ENCODE peak calls at places on chromosomes 5 and 9, in five cellular contexts. H is IMR-90; J is kidney; D is CD4-positive, alpha-beta memory T cell; O is tibial artery. M is an unnamed sample.

GRCh38 chr5:164188733-164189148 is 683.3 kb downstream of the MAT2B start:
- DNase-seq in H (no peak), J (no peak), D (no peak), O (no peak), M (peak; percentile 4)

GRCh38 chr5:172278356-172278755 is 5.2 kb downstream of the UBTD2 start:
- DNase-seq in H (no peak), J (no peak), D (no peak), O (no peak), M (no peak)

GRCh38 chr9:125759812-125760134 is 12.6 kb downstream of the PBX3 start:
- DNase-seq in H (no peak), J (no peak), D (no peak), O (no peak), M (no peak)

GRCh38 chr9:135512241-135512603 is 9.0 kb upstream of the LCN1 start:
- DNase-seq in H (no peak), J (no peak), D (no peak), O (no peak), M (peak; percentile 43)

GRCh38 chr5:179242676-179243075 is 102.6 kb downstream of the ADAMTS2 start:
- DNase-seq in H (no peak), J (no peak), D (no peak), O (no peak), M (no peak)

GRCh38 chr9:70040506-70040905 is 3.1 kb upstream of the MAMDC2 start:
- DNase-seq in H (no peak), J (no peak), D (no peak), O (no peak), M (no peak)

GRCh38 chr5:157247267-157247666 is 18.7 kb upstream of the CYFIP2 start:
- DNase-seq in H (no peak), J (no peak), D (no peak), O (no peak), M (no peak)

GRCh38 chr9:110750272-110750671 is 81.7 kb downstream of the MUSK start:
- DNase-seq in H (no peak), J (peak; percentile 77), D (no peak), O (peak; percentile 83), M (no peak)

GRCh38 chr9:128771094-128771721 is 519 bp downstream of the ZER1 start:
- DNase-seq in H (peak; percentile 12), J (no peak), D (no peak), O (no peak), M (peak; percentile 72)

GRCh38 chr9:16180546-16180945 is 627.7 kb downstream of the CCDC171 start:
- DNase-seq in H (peak; percentile 51), J (no peak), D (no peak), O (no peak), M (no peak)

GRCh38 chr9:90326219-90326618 is 316.4 kb downstream of the DIRAS2 start:
- DNase-seq in H (peak; percentile 37), J (no peak), D (no peak), O (no peak), M (peak; percentile 5)

GRCh38 chr5:145738227-145738626 is 96.9 kb downstream of the PRELID2 start:
- DNase-seq in H (no peak), J (no peak), D (no peak), O (no peak), M (no peak)

GRCh38 chr5:140259509-140259908 is 43.4 kb downstream of the PFDN1 start:
- DNase-seq in H (no peak), J (no peak), D (peak; percentile 33), O (no peak), M (no peak)

GRCh38 chr5:14296533-14297331 is 153.6 kb downstream of the TRIO start:
- DNase-seq in H (peak; percentile 36), J (no peak), D (no peak), O (no peak), M (no peak)

GRCh38 chr5:59832577-59833301 is 60.8 kb downstream of the PDE4D start:
- DNase-seq in H (no peak), J (no peak), D (no peak), O (no peak), M (no peak)

GRCh38 chr9:119934497-119934896 is 565.3 kb upstream of the BRINP1 start:
- DNase-seq in H (no peak), J (no peak), D (no peak), O (no peak), M (no peak)

GRCh38 chr5:33576726-33577620 is 136.2 kb downstream of the TARS1 start:
- DNase-seq in H (peak; percentile 64), J (no peak), D (no peak), O (no peak), M (no peak)

GRCh38 chr5:73152411-73153388 is 20.3 kb upstream of the TMEM174 start:
- DNase-seq in H (no peak), J (no peak), D (no peak), O (no peak), M (no peak)

GRCh38 chr9:116599342-116599884 is 87.7 kb upstream of the TRIM32 start:
- DNase-seq in H (no peak), J (no peak), D (no peak), O (no peak), M (no peak)

GRCh38 chr5:55638455-55638854 is 73.7 kb downstream of the SLC38A9 start:
- DNase-seq in H (peak; percentile 31), J (no peak), D (no peak), O (no peak), M (no peak)

GRCh38 chr5:3027185-3027865 is 275.8 kb upstream of the IRX2 start:
- DNase-seq in H (no peak), J (no peak), D (no peak), O (no peak), M (no peak)

GRCh38 chr5:3027866-3028635 is 276.6 kb upstream of the IRX2 start:
- DNase-seq in H (no peak), J (no peak), D (no peak), O (no peak), M (no peak)

GRCh38 chr5:3030511-3031165 is 279.2 kb upstream of the IRX2 start:
- DNase-seq in H (no peak), J (no peak), D (no peak), O (no peak), M (no peak)

GRCh38 chr5:3031733-3032378 is 280.4 kb upstream of the IRX2 start:
- DNase-seq in H (no peak), J (no peak), D (no peak), O (no peak), M (no peak)

GRCh38 chr5:3029396-3029795 is 277.9 kb upstream of the IRX2 start:
- DNase-seq in H (no peak), J (no peak), D (no peak), O (no peak), M (no peak)
- H3K9me3 ChIP-seq in H (peaks cover 44% of the 10 kb centered on the region), J (no peaks in the 10 kb centered on the region), D (no peaks in the 10 kb centered on the region), O (no peaks in the 10 kb centered on the region), M (no peaks in the 10 kb centered on the region)

GRCh38 chr9:978117-978830 is 1.8 kb downstream of the DMRT3 start:
- DNase-seq in H (no peak), J (no peak), D (no peak), O (no peak), M (no peak)

GRCh38 chr9:976258-976804 is at the start of gene DMRT3:
- DNase-seq in H (no peak), J (no peak), D (no peak), O (no peak), M (peak; percentile 84)

GRCh38 chr9:975740-976257 is 656 bp upstream of the DMRT3 start:
- DNase-seq in H (no peak), J (no peak), D (no peak), O (no peak), M (no peak)

GRCh38 chr9:977361-978116 is 1.1 kb downstream of the DMRT3 start:
- DNase-seq in H (no peak), J (no peak), D (no peak), O (no peak), M (no peak)

DNA sequence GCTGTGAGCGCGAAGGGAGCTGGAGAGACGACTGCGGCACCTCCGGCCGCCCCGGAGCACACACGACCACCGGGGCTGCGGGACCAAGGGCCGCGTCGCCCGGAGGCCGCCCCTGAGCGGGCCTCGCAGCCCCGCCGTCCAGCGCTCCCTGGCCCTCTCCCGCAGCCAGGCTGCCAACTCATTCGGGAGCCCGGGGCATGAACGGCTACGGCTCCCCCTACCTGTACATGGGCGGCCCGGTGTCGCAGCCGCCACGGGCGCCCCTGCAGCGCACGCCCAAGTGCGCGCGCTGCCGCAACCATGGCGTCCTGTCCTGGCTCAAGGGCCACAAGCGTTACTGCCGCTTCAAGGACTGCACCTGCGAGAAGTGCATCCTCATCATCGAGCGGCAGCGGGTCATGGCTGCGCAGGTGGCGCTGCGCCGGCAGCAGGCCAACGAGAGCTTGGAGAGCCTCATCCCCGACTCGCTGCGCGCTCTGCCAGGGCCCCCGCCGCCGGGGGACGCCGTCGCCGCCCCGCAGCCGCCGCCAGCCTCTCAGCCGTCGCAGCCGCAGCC is 428 bp downstream of the DMRT3 start:
- DNase-seq in H (no peak), J (no peak), D (no peak), O (no peak), M (no peak)
- H3K4me3 ChIP-seq in H (no peak overlapping the region), J (no peak overlapping the region), D (no peak overlapping the region), O (peak overlapping the region; percentile 38), M (no peak overlapping the region)

DNA sequence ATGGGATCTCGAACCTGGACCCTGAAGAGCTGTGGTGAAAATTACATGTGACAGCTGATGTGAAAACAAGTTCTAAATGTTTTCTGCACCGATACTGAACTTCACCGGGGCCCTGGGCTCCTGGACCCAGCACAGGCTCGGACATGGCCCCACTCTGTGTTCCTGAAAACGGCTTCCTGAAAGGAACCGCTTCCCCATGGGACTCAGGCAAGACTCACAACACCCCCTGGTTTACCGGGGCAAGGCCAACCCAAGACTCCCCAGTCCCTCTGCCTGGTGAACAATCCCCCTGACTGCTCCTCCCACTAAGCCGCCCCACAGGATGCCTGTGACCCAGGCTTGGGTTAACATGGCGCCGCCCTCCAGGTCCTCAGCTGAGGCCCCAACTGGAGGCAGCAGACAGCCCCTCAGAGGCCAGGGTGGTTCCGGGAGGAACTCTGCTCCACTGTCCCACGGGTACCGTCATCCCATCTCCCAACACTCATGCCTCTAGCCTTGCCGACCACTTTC is 124.5 kb upstream of the FOXD4L5 start:
- DNase-seq in H (no peak), J (peak; percentile 55), D (no peak), O (no peak), M (peak; percentile 74)
- H3K9me3 ChIP-seq in H (peaks cover 19% of the 10 kb centered on the region), J (no peaks in the 10 kb centered on the region), D (peaks cover 3% of the 10 kb centered on the region), O (peaks cover 3% of the 10 kb centered on the region), M (no peaks in the 10 kb centered on the region)

DNA sequence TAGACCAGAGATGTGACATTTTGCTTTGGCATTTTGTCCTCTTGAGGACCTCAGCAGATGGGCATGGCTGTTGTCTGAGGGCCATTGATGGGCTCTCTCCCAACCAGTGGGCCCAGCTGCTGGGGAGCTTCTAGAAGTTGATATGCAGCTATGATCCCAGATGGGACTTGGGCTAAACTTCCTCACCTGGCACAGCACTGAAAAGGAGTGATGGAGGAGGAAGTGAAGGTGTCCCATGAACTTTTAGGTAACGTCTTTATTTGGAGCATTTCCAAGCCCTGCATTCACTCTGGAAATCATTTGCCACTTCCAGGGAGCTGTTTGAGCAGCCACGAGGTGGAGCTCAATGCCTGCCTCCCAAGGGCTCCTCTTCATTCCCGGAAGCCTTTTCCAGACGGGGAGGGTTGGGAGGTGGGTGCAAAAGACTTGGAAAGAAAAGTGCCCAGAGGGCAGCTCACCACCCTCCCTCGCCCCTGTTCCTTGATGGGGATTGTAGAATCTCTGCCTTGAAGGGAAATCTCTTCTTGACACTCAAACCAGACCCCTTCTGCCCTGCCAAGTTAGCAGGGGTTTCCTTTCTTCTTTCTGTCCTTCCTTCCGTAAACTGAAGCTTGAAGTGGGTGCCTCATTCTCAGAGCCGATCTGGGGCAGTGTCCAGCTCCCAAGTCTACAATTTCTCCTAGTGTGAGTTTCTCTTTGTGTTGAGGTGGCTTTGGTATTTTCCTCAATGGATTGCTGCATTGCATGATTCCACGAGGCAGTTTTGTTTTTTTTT is 18.1 kb upstream of the NEUROG1 start:
- DNase-seq in H (peak; percentile 7), J (no peak), D (no peak), O (no peak), M (peak; percentile 88)
- H3K4me3 ChIP-seq in H (peak overlapping the region; percentile 13), J (peak overlapping the region; percentile 52), D (no peak overlapping the region), O (no peak overlapping the region), M (peak overlapping the region; percentile 38)

GRCh38 chr5:131845828-131846227 is 49.0 kb upstream of the FNIP1 start:
- DNase-seq in H (no peak), J (no peak), D (no peak), O (no peak), M (no peak)
- H3K9me3 ChIP-seq in H (peaks cover 5% of the 10 kb centered on the region), J (peaks cover 7% of the 10 kb centered on the region), D (peaks cover 11% of the 10 kb centered on the region), O (peaks cover 25% of the 10 kb centered on the region), M (peaks cover 3% of the 10 kb centered on the region)

M was measured in osteoblast.